ENCODE peak calls at places on chromosomes 7 and 10, in five cellular contexts. H, O, V, J and Q are unnamed samples.

GRCh38 chr7:103573479-103574058 is 127.6 kb upstream of the SLC26A5 start:
- DNase-seq in H (no peak), O (no peak), V (no peak), J (no peak), Q (no peak)

GRCh38 chr7:94391716-94392390 is 2.8 kb upstream of the COL1A2 start:
- DNase-seq in H (peak), O (no peak), V (peak), J (no peak), Q (no peak)

GRCh38 chr7:1663857-1664651 is 6.0 kb upstream of the ELFN1 start:
- DNase-seq in H (no peak), O (no peak), V (peak), J (peak), Q (no peak)

GRCh38 chr10:99809931-99810615 is 27.6 kb downstream of the ABCC2 start:
- DNase-seq in H (no peak), O (no peak), V (no peak), J (no peak), Q (no peak)

GRCh38 chr10:132381726-132382125 is 15.3 kb upstream of the PWWP2B start:
- DNase-seq in H (no peak), O (no peak), V (no peak), J (no peak), Q (no peak)

GRCh38 chr10:130484131-130484911 is 348.1 kb downstream of the GLRX3 start:
- DNase-seq in H (no peak), O (no peak), V (no peak), J (no peak), Q (no peak)

GRCh38 chr10:78964952-78965633 is 103.7 kb upstream of the ZMIZ1 start:
- DNase-seq in H (no peak), O (no peak), V (peak), J (peak), Q (peak)

GRCh38 chr10:72122221-72122620 is 33.9 kb upstream of the SPOCK2 start:
- DNase-seq in H (no peak), O (no peak), V (no peak), J (no peak), Q (no peak)

GRCh38 chr10:77463967-77464745 is 173.5 kb downstream of the KCNMA1 start:
- DNase-seq in H (no peak), O (no peak), V (no peak), J (no peak), Q (no peak)

GRCh38 chr10:71213127-71213616 is 802 bp downstream of the UNC5B start:
- DNase-seq in H (peak), O (peak), V (peak), J (peak), Q (peak)

GRCh38 chr10:17576768-17577167 is 40.4 kb downstream of the HACD1 start:
- DNase-seq in H (no peak), O (no peak), V (no peak), J (no peak), Q (no peak)

GRCh38 chr7:55516399-55516798 is 55.9 kb downstream of the VOPP1 start:
- DNase-seq in H (no peak), O (no peak), V (no peak), J (no peak), Q (no peak)